ENCODE peak calls at places on chromosomes 4 and X, in six cellular contexts. Z is SK-N-SH, E is NCI-H2171, R is right atrium auricular region, B is NCI-H1092, G is mucosa of descending colon. D is an unnamed sample.

GRCh38 chr4:186132577-186133277 is 28.2 kb downstream of the FAM149A start:
- DNase-seq in Z (no peak), E (no peak), R (no peak), B (no peak), G (no peak), D (no peak)

GRCh38 chr4:92501456-92501855 is 197.7 kb downstream of the GRID2 start:
- DNase-seq in Z (no peak), E (peak), R (no peak), B (no peak), G (no peak), D (no peak)

GRCh38 chr4:169921237-169921636 is 105.0 kb downstream of the MFAP3L start:
- DNase-seq in Z (no peak), E (no peak), R (no peak), B (no peak), G (no peak), D (no peak)

GRCh38 chrX:151793886-151794285 is 59.3 kb downstream of the CNGA2 start:
- DNase-seq in Z (no peak), E (no peak), R (no peak), B (no peak), G (no peak), D (no peak)

GRCh38 chrX:110806145-110806544 is 10.5 kb upstream of the CHRDL1 start:
- DNase-seq in Z (no peak), E (no peak), R (no peak), B (no peak), G (no peak), D (no peak)

GRCh38 chr4:97359826-97360225 is 783.5 kb downstream of the STPG2 start:
- DNase-seq in Z (no peak), E (no peak), R (no peak), B (no peak), G (no peak), D (no peak)

GRCh38 chr4:181258569-181258968 is 984.6 kb upstream of the TENM3 start:
- DNase-seq in Z (no peak), E (no peak), R (no peak), B (no peak), G (no peak), D (peak)

GRCh38 chr4:81988178-81988577 is 385.6 kb downstream of the HNRNPD start:
- DNase-seq in Z (no peak), E (no peak), R (no peak), B (no peak), G (no peak), D (no peak)

GRCh38 chrX:9530848-9531274 is 66.0 kb downstream of the TBL1X start:
- DNase-seq in Z (peak), E (peak), R (peak), B (peak), G (peak), D (peak)

GRCh38 chr4:82232891-82233290 is 140.9 kb downstream of the HNRNPD start:
- DNase-seq in Z (no peak), E (no peak), R (no peak), B (no peak), G (no peak), D (no peak)

GRCh38 chr4:2291705-2292651 is 30.1 kb upstream of the MXD4 start:
- DNase-seq in Z (peak), E (no peak), R (no peak), B (no peak), G (no peak), D (no peak)

GRCh38 chr4:151553874-151554273 is 144.9 kb downstream of the FHIP1A start:
- DNase-seq in Z (no peak), E (no peak), R (no peak), B (no peak), G (peak), D (no peak)

GRCh38 chrX:140697618-140698017 is 11.9 kb upstream of the LINC00632 start:
- DNase-seq in Z (no peak), E (no peak), R (no peak), B (no peak), G (no peak), D (no peak)

GRCh38 chr4:76377922-76378321 is 43.0 kb downstream of the CCDC158 start:
- DNase-seq in Z (peak), E (no peak), R (no peak), B (no peak), G (no peak), D (no peak)

GRCh38 chrX:1606476-1606875 is 8.4 kb upstream of the ASMT start:
- DNase-seq in Z (no peak), E (no peak), R (no peak), B (no peak), G (no peak), D (no peak)

GRCh38 chr4:6620296-6620695 is 20.2 kb upstream of the MRFAP1 start:
- DNase-seq in Z (no peak), E (no peak), R (no peak), B (no peak), G (no peak), D (no peak)

GRCh38 chr4:10285028-10285427 is 168.4 kb upstream of the WDR1 start:
- DNase-seq in Z (no peak), E (no peak), R (no peak), B (no peak), G (no peak), D (no peak)

GRCh38 chr4:19167321-19167720 is 1084.4 kb upstream of the SLIT2 start:
- DNase-seq in Z (no peak), E (no peak), R (no peak), B (no peak), G (no peak), D (no peak)

GRCh38 chrX:119745283-119745848 is 13.0 kb upstream of the SOWAHD start:
- DNase-seq in Z (no peak), E (no peak), R (no peak), B (no peak), G (no peak), D (no peak)

GRCh38 chr4:71230258-71230594 is 108.6 kb upstream of the SLC4A4 start:
- DNase-seq in Z (no peak), E (no peak), R (no peak), B (no peak), G (no peak), D (no peak)

GRCh38 chr4:156764145-156764544 is 207.5 kb downstream of the PDGFC start:
- DNase-seq in Z (no peak), E (no peak), R (no peak), B (no peak), G (no peak), D (no peak)

GRCh38 chr4:26459054-26459755 is 31.1 kb downstream of the CCKAR start:
- DNase-seq in Z (peak), E (no peak), R (no peak), B (peak), G (no peak), D (peak)

GRCh38 chrX:2549874-2550273 is 49.1 kb upstream of the DHRSX start:
- DNase-seq in Z (no peak), E (no peak), R (no peak), B (no peak), G (no peak), D (peak)

GRCh38 chr4:40317921-40318658 is 17.0 kb upstream of the CHRNA9 start:
- DNase-seq in Z (no peak), E (no peak), R (no peak), B (no peak), G (no peak), D (no peak)

GRCh38 chr4:176840166-176840565 is 47.4 kb upstream of the VEGFC start:
- DNase-seq in Z (no peak), E (no peak), R (no peak), B (no peak), G (no peak), D (no peak)

GRCh38 chr4:146132445-146132844 is 43.1 kb upstream of the LSM6 start:
- DNase-seq in Z (no peak), E (no peak), R (no peak), B (no peak), G (no peak), D (no peak)

GRCh38 chr4:75605928-75606327 is 24.4 kb downstream of the CDKL2 start:
- DNase-seq in Z (no peak), E (no peak), R (no peak), B (no peak), G (no peak), D (no peak)

GRCh38 chr4:8289151-8289750 is 19.7 kb downstream of the HTRA3 start:
- DNase-seq in Z (no peak), E (no peak), R (no peak), B (no peak), G (peak), D (no peak)

GRCh38 chrX:140318306-140318705 is 186.6 kb downstream of the SOX3 start:
- DNase-seq in Z (no peak), E (no peak), R (no peak), B (no peak), G (no peak), D (no peak)

GRCh38 chrX:10781847-10782530 is 161.6 kb upstream of the MID1 start:
- DNase-seq in Z (no peak), E (no peak), R (no peak), B (no peak), G (no peak), D (peak)

GRCh38 chr4:184932343-184932742 is 85.9 kb upstream of the HELT start:
- DNase-seq in Z (peak), E (peak), R (no peak), B (no peak), G (no peak), D (no peak)

GRCh38 chr4:74456056-74456744 is 11.3 kb downstream of the AREG start:
- DNase-seq in Z (no peak), E (no peak), R (no peak), B (no peak), G (no peak), D (no peak)

GRCh38 chr4:41776466-41776865 is 27.9 kb upstream of the PHOX2B start:
- DNase-seq in Z (no peak), E (no peak), R (no peak), B (no peak), G (no peak), D (no peak)

GRCh38 chr4:1910643-1911042 is 39.5 kb downstream of the NSD2 start:
- DNase-seq in Z (peak), E (peak), R (no peak), B (no peak), G (no peak), D (peak)

GRCh38 chr4:142379277-142380051 is 466.6 kb downstream of the INPP4B start:
- DNase-seq in Z (no peak), E (no peak), R (no peak), B (no peak), G (no peak), D (no peak)